ENCODE peak calls at places on chromosomes 16 and 17, in nine cellular contexts. J, E, G, Y, X, Q, A, R and B are unnamed samples.
A peak's percentile ranks its signal among the peaks of the same experiment; 100 is the strongest.

GRCh38 chr17:82241926-82242697 is 13.3 kb downstream of the SLC16A3 start:
- DNase-seq in J (peak; percentile 59), E (no peak), G (no peak), Y (no peak), X (no peak), Q (no peak), A (no peak), R (no peak), B (no peak)

GRCh38 chr16:81517150-81517499 is 72.5 kb downstream of the CMIP start:
- DNase-seq in J (no peak), E (no peak), G (no peak), Y (no peak), X (no peak), Q (no peak), A (no peak), R (no peak), B (no peak)

GRCh38 chr17:60421273-60422161 is 772 bp upstream of the CHCT1 start:
- DNase-seq in J (peak; percentile 87), E (no peak), G (peak; percentile 32), Y (peak; percentile 56), X (no peak), Q (peak; percentile 63), A (peak; percentile 14), R (peak; percentile 60), B (peak; percentile 82)

GRCh38 chr17:79388556-79389295 is 222.1 kb downstream of the RBFOX3 start:
- DNase-seq in J (peak; percentile 51), E (peak; percentile 54), G (peak; percentile 52), Y (no peak), X (no peak), Q (no peak), A (peak; percentile 34), R (no peak), B (peak; percentile 62)

GRCh38 chr16:83615981-83616380 is 191.8 kb upstream of the HSBP1 start:
- DNase-seq in J (no peak), E (no peak), G (no peak), Y (no peak), X (no peak), Q (no peak), A (no peak), R (no peak), B (no peak)

GRCh38 chr16:50313596-50314483 is 47.5 kb downstream of the ADCY7 start:
- DNase-seq in J (peak; percentile 43), E (peak; percentile 22), G (no peak), Y (no peak), X (no peak), Q (peak; percentile 35), A (no peak), R (no peak), B (no peak)

GRCh38 chr16:86110134-86110533 is 211.2 kb downstream of the IRF8 start:
- DNase-seq in J (no peak), E (no peak), G (no peak), Y (no peak), X (no peak), Q (no peak), A (no peak), R (no peak), B (no peak)

GRCh38 chr17:2396568-2397246 is 4.2 kb downstream of the MNT start:
- DNase-seq in J (peak; percentile 96), E (peak; percentile 98), G (peak; percentile 29), Y (peak; percentile 79), X (peak; percentile 86), Q (no peak), A (peak; percentile 73), R (no peak), B (peak; percentile 98)

GRCh38 chr17:79933863-79934652 is 94.8 kb upstream of the CBX4 start:
- DNase-seq in J (peak; percentile 88), E (peak; percentile 67), G (no peak), Y (peak; percentile 63), X (no peak), Q (no peak), A (peak; percentile 53), R (no peak), B (peak; percentile 14)

GRCh38 chr16:30761427-30761927 is 385 bp downstream of the CFAP119 start:
- DNase-seq in J (peak; percentile 83), E (peak; percentile 38), G (peak; percentile 37), Y (no peak), X (no peak), Q (no peak), A (no peak), R (no peak), B (peak; percentile 79)

GRCh38 chr16:76428858-76429257 is 151.7 kb downstream of the CNTNAP4 start:
- DNase-seq in J (peak; percentile 19), E (no peak), G (peak; percentile 1), Y (no peak), X (no peak), Q (no peak), A (no peak), R (no peak), B (no peak)

GRCh38 chr17:73901661-73902415 is 257.6 kb upstream of the SDK2 start:
- DNase-seq in J (peak; percentile 58), E (no peak), G (no peak), Y (no peak), X (no peak), Q (peak; percentile 9), A (no peak), R (no peak), B (no peak)

GRCh38 chr17:8698142-8699050 is 46.2 kb downstream of the CCDC42 start:
- DNase-seq in J (no peak), E (no peak), G (no peak), Y (no peak), X (no peak), Q (no peak), A (no peak), R (no peak), B (peak; percentile 66)

GRCh38 chr17:40190197-40191021 is 13.1 kb downstream of the RAPGEFL1 start:
- DNase-seq in J (peak; percentile 32), E (no peak), G (peak; percentile 63), Y (no peak), X (no peak), Q (no peak), A (no peak), R (no peak), B (no peak)

GRCh38 chr16:66904428-66904845 is 14.2 kb downstream of the CDH16 start:
- DNase-seq in J (no peak), E (no peak), G (no peak), Y (no peak), X (no peak), Q (no peak), A (no peak), R (no peak), B (no peak)

GRCh38 chr16:10877472-10877946 is 507 bp downstream of the CIITA start:
- DNase-seq in J (no peak), E (no peak), G (no peak), Y (no peak), X (no peak), Q (no peak), A (no peak), R (no peak), B (no peak)

GRCh38 chr17:7835818-7836595 is 2.0 kb downstream of the KDM6B start:
- DNase-seq in J (peak; percentile 64), E (peak; percentile 39), G (peak; percentile 56), Y (peak; percentile 75), X (no peak), Q (no peak), A (peak; percentile 39), R (no peak), B (peak; percentile 87)

GRCh38 chr17:41710472-41711090 is 1.6 kb upstream of the GAST start:
- DNase-seq in J (peak; percentile 66), E (peak; percentile 88), G (peak; percentile 14), Y (peak; percentile 83), X (no peak), Q (no peak), A (no peak), R (no peak), B (no peak)

GRCh38 chr17:5832886-5833285 is 237.3 kb upstream of the WSCD1 start:
- DNase-seq in J (no peak), E (peak; percentile 73), G (no peak), Y (no peak), X (peak; percentile 40), Q (no peak), A (peak; percentile 42), R (no peak), B (peak; percentile 46)

GRCh38 chr16:11583889-11584565 is 2.7 kb downstream of the LITAF start:
- DNase-seq in J (peak; percentile 43), E (no peak), G (no peak), Y (no peak), X (no peak), Q (no peak), A (peak; percentile 36), R (no peak), B (no peak)

GRCh38 chr17:46984341-46984740 is 5.3 kb upstream of the RPRML start:
- DNase-seq in J (no peak), E (no peak), G (peak; percentile 51), Y (no peak), X (no peak), Q (no peak), A (no peak), R (no peak), B (no peak)

GRCh38 chr17:18981642-18982424 is 22.7 kb downstream of the FAM83G start:
- DNase-seq in J (peak; percentile 60), E (peak; percentile 73), G (no peak), Y (no peak), X (no peak), Q (no peak), A (peak; percentile 63), R (no peak), B (peak; percentile 73)

GRCh38 chr16:85988723-85989313 is 89.9 kb downstream of the IRF8 start:
- DNase-seq in J (no peak), E (no peak), G (no peak), Y (no peak), X (no peak), Q (no peak), A (no peak), R (peak; percentile 6), B (no peak)

GRCh38 chr17:82237083-82237745 is 8.4 kb downstream of the SLC16A3 start:
- DNase-seq in J (no peak), E (no peak), G (no peak), Y (no peak), X (no peak), Q (no peak), A (no peak), R (no peak), B (no peak)

GRCh38 chr16:71360378-71360777 is 1.9 kb downstream of the CALB2 start:
- DNase-seq in J (peak; percentile 53), E (peak; percentile 96), G (no peak), Y (no peak), X (peak; percentile 82), Q (no peak), A (peak; percentile 66), R (no peak), B (peak; percentile 68)

GRCh38 chr17:78302478-78302877 is 57.4 kb downstream of the SOCS3 start:
- DNase-seq in J (no peak), E (no peak), G (no peak), Y (no peak), X (no peak), Q (no peak), A (no peak), R (no peak), B (no peak)

GRCh38 chr17:30344283-30345088 is 10.6 kb upstream of the TMIGD1 start:
- DNase-seq in J (peak; percentile 96), E (no peak), G (peak; percentile 87), Y (peak; percentile 48), X (no peak), Q (no peak), A (peak; percentile 65), R (no peak), B (peak; percentile 48)

GRCh38 chr16:49055824-49056545 is 225.7 kb downstream of the CBLN1 start:
- DNase-seq in J (peak; percentile 64), E (no peak), G (peak; percentile 29), Y (no peak), X (no peak), Q (no peak), A (no peak), R (no peak), B (no peak)

GRCh38 chr16:83619381-83620150 is 188.2 kb upstream of the HSBP1 start:
- DNase-seq in J (no peak), E (no peak), G (peak; percentile 55), Y (no peak), X (no peak), Q (no peak), A (no peak), R (no peak), B (no peak)

GRCh38 chr16:28012031-28012445 is 51.5 kb downstream of the GSG1L start:
- DNase-seq in J (peak; percentile 92), E (no peak), G (no peak), Y (peak; percentile 24), X (peak; percentile 36), Q (no peak), A (no peak), R (no peak), B (peak; percentile 44)

GRCh38 chr17:46020023-46020735 is 21.1 kb downstream of the STH start:
- DNase-seq in J (no peak), E (no peak), G (no peak), Y (no peak), X (no peak), Q (peak; percentile 30), A (no peak), R (no peak), B (no peak)